ENCODE peak calls at places on chromosomes 3 and 15, in six cellular contexts. Z, R, W, T, P and Y are unnamed samples.

GRCh38 chr15:92806763-92807162 is 93.4 kb upstream of the CHD2 start:
- DNase-seq in Z (no peak), P (no peak), R (no peak), W (no peak), T (no peak), Y (no peak)

GRCh38 chr3:188899887-188900286 is 271.9 kb upstream of the TPRG1 start:
- DNase-seq in R (no peak), T (peak), W (no peak), P (no peak), Z (no peak), Y (no peak)

GRCh38 chr3:31839144-31839917 is 141.7 kb downstream of the OSBPL10 start:
- DNase-seq in R (no peak), T (no peak), W (no peak), P (no peak), Z (peak), Y (no peak)

GRCh38 chr3:36451816-36452215 is 71.5 kb downstream of the STAC start:
- DNase-seq in P (no peak), W (peak), T (no peak), Z (no peak), R (no peak), Y (no peak)

GRCh38 chr3:100635273-100635701 is 25.9 kb downstream of the ADGRG7 start:
- DNase-seq in T (no peak), Z (no peak), W (no peak), P (no peak), R (no peak), Y (no peak)

GRCh38 chr3:36944641-36945270 is at the start of gene TRANK1:
- DNase-seq in R (peak), W (no peak), T (peak), P (no peak), Z (peak), Y (peak)

GRCh38 chr3:156317457-156317856 is 197.1 kb downstream of the KCNAB1 start:
- DNase-seq in R (no peak), W (no peak), T (peak), Z (peak), P (no peak), Y (peak)

GRCh38 chr15:48059786-48060185 is 61.0 kb upstream of the SLC24A5 start:
- DNase-seq in Z (peak), W (no peak), P (no peak), T (no peak), R (no peak), Y (no peak)

GRCh38 chr15:64222573-64223361 is 59.9 kb upstream of the PPIB start:
- DNase-seq in W (no peak), T (no peak), Z (peak), R (no peak), P (no peak), Y (no peak)

GRCh38 chr15:66133247-66133646 is 120.3 kb downstream of the MEGF11 start:
- DNase-seq in W (no peak), P (no peak), T (no peak), R (no peak), Z (no peak), Y (no peak)

GRCh38 chr15:57509121-57509520 is 82.6 kb upstream of the MYZAP start:
- DNase-seq in P (no peak), R (no peak), T (no peak), Z (no peak), W (peak), Y (peak)
- H3K18ac ChIP-seq in P (no peak), R (no peak), T (no peak), Z (no peak), W (peak), Y (no peak)

DNA sequence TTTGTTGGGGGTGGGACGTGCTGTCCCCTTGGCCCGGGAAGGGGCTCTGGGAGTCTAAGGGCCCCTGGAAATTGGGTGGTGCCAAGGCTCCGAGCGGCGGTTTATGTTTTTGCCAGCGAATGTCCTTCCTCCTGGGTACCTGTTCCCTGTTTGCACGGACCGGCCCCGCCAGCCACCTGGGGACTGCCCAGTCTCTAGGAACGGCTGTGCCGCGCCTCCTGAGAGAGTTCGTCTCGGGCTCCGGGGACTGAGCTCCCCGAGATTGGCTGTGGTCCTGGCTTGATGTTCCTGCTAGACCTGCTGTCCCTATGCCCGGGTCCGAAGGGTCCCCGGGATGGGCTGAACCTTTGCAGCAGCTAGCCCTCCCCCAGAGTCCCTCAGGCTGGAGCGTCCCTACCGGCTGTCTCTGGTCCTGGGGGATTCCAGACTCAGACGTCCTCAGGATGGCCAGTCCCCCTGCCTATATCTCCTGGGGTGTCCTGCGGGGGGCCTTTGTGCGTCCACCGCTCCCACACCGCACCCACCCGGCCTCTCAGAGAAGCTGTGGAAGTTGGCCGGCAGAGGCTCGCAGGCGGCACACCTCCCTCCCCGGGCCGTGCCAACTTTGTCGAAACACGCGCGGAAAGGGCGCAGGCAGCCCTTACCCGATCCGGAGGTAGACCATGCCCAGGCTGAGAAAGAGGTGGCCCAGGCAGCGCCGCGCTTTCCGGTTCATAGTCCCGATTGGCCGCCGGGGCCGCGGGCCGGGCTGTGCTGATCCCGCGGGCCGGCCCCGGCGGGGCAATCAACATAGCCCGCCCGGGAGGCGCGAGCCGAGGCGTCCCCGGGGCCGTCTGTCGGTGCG is 547 bp downstream of the WNT7A start:
- DNase-seq in P (no peak), W (peak), R (peak), Z (no peak), T (no peak), Y (peak)
- H2BK15ac ChIP-seq in P (no peak), W (peak), R (no peak), Z (no peak), T (no peak), Y (no peak)

DNA sequence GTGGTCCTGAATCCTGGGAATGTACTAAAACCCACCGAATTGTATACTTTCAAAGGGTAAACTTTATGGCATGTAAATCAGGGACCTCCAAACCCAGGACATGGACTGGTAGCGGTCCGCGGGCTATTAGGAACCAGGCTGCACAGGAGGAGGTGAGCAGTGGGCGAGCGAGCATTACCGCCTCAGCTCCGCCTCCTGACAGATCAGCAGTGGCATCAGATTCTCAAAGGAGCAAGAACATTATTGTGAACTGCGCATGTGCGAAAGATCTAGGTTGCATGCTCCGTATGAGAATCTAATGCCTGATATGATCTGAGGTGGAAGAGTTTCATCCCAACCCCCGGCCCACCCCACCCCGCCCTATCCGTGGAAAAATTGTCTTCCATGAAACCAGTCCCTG is 22.2 kb downstream of the HEG1 start:
- DNase-seq in Z (no peak), T (peak), R (no peak), P (no peak), W (no peak), Y (no peak)
- H3K18ac ChIP-seq in Z (no peak), T (no peak), R (no peak), P (no peak), W (no peak), Y (no peak)

DNA sequence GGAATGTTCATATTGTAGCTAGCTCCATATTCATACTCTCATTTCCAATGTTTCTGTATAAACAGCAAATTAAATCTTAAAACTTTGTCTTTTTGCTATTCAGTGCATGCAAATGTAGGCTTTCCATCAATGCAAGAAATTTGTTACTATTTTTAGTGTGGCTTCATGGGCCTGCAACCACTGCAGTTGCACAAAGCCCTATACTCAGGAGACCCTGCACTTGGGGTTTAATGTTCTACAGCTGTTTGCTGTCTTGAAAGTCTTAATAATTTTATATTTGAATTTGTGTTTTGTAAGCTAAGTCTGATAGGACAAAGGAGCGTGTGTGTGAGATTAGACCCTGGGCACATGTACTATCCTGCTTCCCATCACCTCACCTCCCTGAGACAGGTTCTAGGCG is 9.6 kb downstream of the PYDC2 start:
- DNase-seq in R (no peak), T (no peak), P (no peak), Z (no peak), W (no peak), Y (no peak)
- H2BK15ac ChIP-seq in R (no peak), T (no peak), P (no peak), Z (no peak), W (no peak), Y (no peak)

DNA sequence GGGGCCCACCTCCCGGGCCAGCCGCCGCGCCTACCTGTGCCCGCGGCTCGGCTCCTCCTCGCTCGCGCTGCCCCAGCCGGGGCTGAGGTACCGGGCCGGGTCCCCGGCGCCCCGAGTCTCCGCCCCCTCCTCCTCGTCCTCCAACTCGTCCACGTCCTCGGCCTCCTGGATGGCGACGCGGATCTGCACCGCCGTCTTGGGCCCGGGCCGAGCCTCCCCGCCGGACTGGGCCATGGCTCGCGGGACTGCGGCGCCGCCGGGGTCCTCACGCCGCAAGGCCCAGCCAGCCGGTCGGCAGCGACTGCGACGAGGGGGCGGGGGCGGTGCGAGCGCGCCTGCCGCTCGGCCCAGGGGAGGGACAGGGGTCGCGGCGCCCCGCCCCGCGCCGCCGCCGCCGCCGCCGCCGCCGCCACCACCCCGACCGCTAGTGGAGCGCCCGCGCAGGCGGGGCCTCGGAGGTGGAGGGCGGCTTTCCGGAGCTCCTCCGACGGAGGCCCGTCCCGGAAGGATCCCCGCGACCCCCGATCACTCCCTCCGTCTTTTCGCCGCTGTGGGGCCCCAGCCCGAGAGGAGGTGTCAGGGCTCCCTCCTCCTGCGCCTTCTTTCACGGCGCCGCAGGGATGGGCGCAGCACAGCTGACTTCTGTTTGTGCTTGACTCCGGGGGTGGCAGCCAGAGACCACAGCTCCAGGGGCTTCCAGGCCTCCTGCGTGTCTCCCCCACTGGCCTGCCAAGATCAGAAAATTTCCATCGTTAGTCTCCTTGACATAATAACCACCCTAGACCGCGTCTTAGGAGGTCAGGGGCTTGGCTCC is at the start of gene LARP6:
- DNase-seq in P (no peak), R (peak), Z (peak), T (peak), W (peak), Y (peak)
- H3K18ac ChIP-seq in P (peak), R (no peak), Z (peak), T (peak), W (peak), Y (peak)

DNA sequence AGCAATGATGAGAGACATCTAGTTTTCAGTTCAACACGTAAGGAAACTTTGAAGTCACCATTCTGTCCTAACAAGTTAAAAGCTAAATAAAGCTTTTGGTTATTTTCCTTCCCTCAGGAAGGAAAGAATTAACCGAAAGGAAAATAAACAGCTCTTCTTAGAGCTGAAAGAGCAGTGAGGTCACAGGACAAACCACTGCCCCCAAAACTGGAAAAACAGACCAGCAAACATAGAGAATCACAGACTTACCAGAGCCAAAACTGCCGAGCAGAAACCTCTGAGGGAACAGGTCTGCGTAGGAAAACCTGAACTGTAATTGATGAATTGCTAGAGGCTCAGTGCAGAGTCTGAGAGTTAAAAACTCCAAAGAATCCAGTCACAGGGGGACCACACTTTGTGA is 14.7 kb downstream of the USP50 start:
- DNase-seq in R (no peak), Z (peak), T (peak), P (no peak), W (no peak), Y (no peak)
- H2BK15ac ChIP-seq in R (no peak), Z (no peak), T (no peak), P (no peak), W (no peak), Y (no peak)